ENCODE peak calls at places on chromosomes 11 and 22, in five cellular contexts. One of them, this sample, is unnamed.

GRCh38 chr11:28318861-28319260 is 210.7 kb downstream of the METTL15 start:
- DNase-seq in K562: no peak
- DNase-seq in H1: no peak
- DNase-seq in HepG2: no peak
- DNase-seq in GM12878: no peak
- DNase-seq in this sample: no peak

GRCh38 chr11:75262961-75263852 is 22.6 kb downstream of the TPBGL start:
- DNase-seq in K562: no peak
- DNase-seq in H1: no peak
- DNase-seq in HepG2: no peak
- DNase-seq in GM12878: no peak
- DNase-seq in this sample: no peak

GRCh38 chr11:111846640-111847039 is 24.7 kb downstream of the ALG9 start:
- DNase-seq in K562: no peak
- DNase-seq in H1: no peak
- DNase-seq in HepG2: no peak
- DNase-seq in GM12878: no peak
- DNase-seq in this sample: no peak

GRCh38 chr11:33257160-33257896 is at the start of gene HIPK3:
- DNase-seq in K562: peak; percentile 88
- DNase-seq in H1: no peak
- DNase-seq in HepG2: peak; percentile 41
- DNase-seq in GM12878: no peak
- DNase-seq in this sample: peak; percentile 88

GRCh38 chr22:23542933-23543332 is 37.2 kb downstream of the IGLL1 start:
- DNase-seq in K562: no peak
- DNase-seq in H1: no peak
- DNase-seq in HepG2: no peak
- DNase-seq in GM12878: no peak
- DNase-seq in this sample: no peak

GRCh38 chr11:70155386-70155785 is 47.7 kb upstream of the FADD start:
- DNase-seq in K562: no peak
- DNase-seq in H1: no peak
- DNase-seq in HepG2: no peak
- DNase-seq in GM12878: no peak
- DNase-seq in this sample: no peak

GRCh38 chr11:132058211-132058772 is 687.9 kb downstream of the NTM start:
- DNase-seq in K562: no peak
- DNase-seq in H1: no peak
- DNase-seq in HepG2: no peak
- DNase-seq in GM12878: no peak
- DNase-seq in this sample: peak; percentile 44

GRCh38 chr11:123640677-123641494 is 13.5 kb downstream of the SCN3B start:
- DNase-seq in K562: peak; percentile 70
- DNase-seq in H1: no peak
- DNase-seq in HepG2: peak; percentile 20
- DNase-seq in GM12878: no peak
- DNase-seq in this sample: peak; percentile 83

GRCh38 chr22:42648368-42649260 is 578 bp downstream of the CYB5R3 start:
- DNase-seq in K562: no peak
- DNase-seq in H1: no peak
- DNase-seq in HepG2: peak; percentile 82
- DNase-seq in GM12878: no peak
- DNase-seq in this sample: no peak

GRCh38 chr11:134538793-134539192 is 126.8 kb upstream of the B3GAT1 start:
- DNase-seq in K562: no peak
- DNase-seq in H1: no peak
- DNase-seq in HepG2: no peak
- DNase-seq in GM12878: no peak
- DNase-seq in this sample: no peak

GRCh38 chr22:35230839-35231584 is 26.3 kb upstream of the HMGXB4 start:
- DNase-seq in K562: peak; percentile 37
- DNase-seq in H1: no peak
- DNase-seq in HepG2: peak; percentile 51
- DNase-seq in GM12878: no peak
- DNase-seq in this sample: no peak

GRCh38 chr11:65316311-65316978 is 1.8 kb downstream of the CDC42EP2 start:
- DNase-seq in K562: no peak
- DNase-seq in H1: no peak
- DNase-seq in HepG2: no peak
- DNase-seq in GM12878: no peak
- DNase-seq in this sample: peak; percentile 64

GRCh38 chr11:18705651-18706281 is 7.2 kb downstream of the TMEM86A start:
- DNase-seq in K562: no peak
- DNase-seq in H1: no peak
- DNase-seq in HepG2: no peak
- DNase-seq in GM12878: no peak
- DNase-seq in this sample: peak; percentile 54
- H3K4me3 ChIP-seq in K562: no peak overlapping the region
- H3K4me3 ChIP-seq in H1: peak overlapping the region; percentile 40
- H3K4me3 ChIP-seq in HepG2: no peak overlapping the region
- H3K4me3 ChIP-seq in GM12878: no peak overlapping the region
- H3K4me3 ChIP-seq in this sample: peak overlapping the region; percentile 87

GRCh38 chr11:73761403-73761945 is 600 bp upstream of the RAB6A start:
- DNase-seq in K562: no peak
- DNase-seq in H1: no peak
- DNase-seq in HepG2: no peak
- DNase-seq in GM12878: no peak
- DNase-seq in this sample: no peak
- TF ChIP-seq POLR2AphosphoS5 in K562: no peak
- TF ChIP-seq POLR2AphosphoS5 in H1: no peak
- TF ChIP-seq POLR2AphosphoS5 in HepG2: no peak
- TF ChIP-seq POLR2AphosphoS5 in GM12878: peak; percentile 10
- TF ChIP-seq POLR2AphosphoS5 in this sample: peak; percentile 69

GRCh38 chr11:57303990-57304579 is 20.7 kb downstream of the TNKS1BP1 start:
- DNase-seq in K562: no peak
- DNase-seq in H1: no peak
- DNase-seq in HepG2: no peak
- DNase-seq in GM12878: no peak
- DNase-seq in this sample: no peak
- TF ChIP-seq CREB1 in K562: no peak
- TF ChIP-seq CREB1 in H1: no peak
- TF ChIP-seq CREB1 in HepG2: no peak
- TF ChIP-seq CREB1 in GM12878: no peak
- TF ChIP-seq CREB1 in this sample: no peak

GRCh38 chr11:117201906-117202305 is 2.7 kb downstream of the TAGLN start:
- DNase-seq in K562: no peak
- DNase-seq in H1: no peak
- DNase-seq in HepG2: no peak
- DNase-seq in GM12878: no peak
- DNase-seq in this sample: no peak
- H3K4me3 ChIP-seq in K562: no peak overlapping the region
- H3K4me3 ChIP-seq in H1: no peak overlapping the region
- H3K4me3 ChIP-seq in HepG2: no peak overlapping the region
- H3K4me3 ChIP-seq in GM12878: no peak overlapping the region
- H3K4me3 ChIP-seq in this sample: no peak overlapping the region